ENCODE peak calls at places on chromosomes 13 and 19, in eight cellular contexts. R is stimulated activated CD4-positive, alpha-beta T cell treated with anti-CD3 and anti-CD28 coated beads, Interleukin-2, amount 100 ng/mL, for 48 hours; T is mammary epithelial cell; Z is H54; P is H9; X is smooth muscle cell of the brain vasculature; O is T follicular helper cell; K is neural progenitor cell. S is an unnamed sample.

GRCh38 chr19:21483589-21484170 is 21.7 kb upstream of the ZNF429 start:
- DNase-seq in R (peak), T (no peak), Z (peak), P (peak), X (no peak), O (peak), K (peak), S (peak)

GRCh38 chr13:64052526-64052925 is 2636.9 kb upstream of the PCDH20 start:
- DNase-seq in R (no peak), T (no peak), Z (no peak), P (no peak), X (no peak), O (no peak), K (no peak), S (no peak)

GRCh38 chr13:93953856-93954255 is 525.6 kb downstream of the DCT start:
- DNase-seq in R (no peak), T (no peak), Z (no peak), P (no peak), X (no peak), O (no peak), K (no peak), S (no peak)

GRCh38 chr13:28792992-28793391 is 27.1 kb upstream of the MTUS2 start:
- DNase-seq in R (no peak), T (peak), Z (no peak), P (no peak), X (no peak), O (no peak), K (no peak), S (no peak)

GRCh38 chr19:53809518-53810186 is 14.5 kb downstream of the NLRP12 start:
- DNase-seq in R (no peak), T (no peak), Z (no peak), P (peak), X (no peak), O (no peak), K (peak), S (no peak)

GRCh38 chr19:35608250-35608649 is 4.3 kb upstream of the HAUS5 start:
- DNase-seq in R (no peak), T (no peak), Z (no peak), P (no peak), X (no peak), O (no peak), K (no peak), S (peak)

GRCh38 chr19:10835089-10835753 is 791 bp downstream of the TMED1 start:
- DNase-seq in R (no peak), T (peak), Z (no peak), P (peak), X (peak), O (peak), K (no peak), S (no peak)

GRCh38 chr13:49649963-49650312 is 21.6 kb downstream of the ARL11 start:
- DNase-seq in R (no peak), T (no peak), Z (no peak), P (no peak), X (no peak), O (no peak), K (no peak), S (no peak)

GRCh38 chr19:50739841-50740426 is 16.8 kb downstream of the CLEC11A start:
- DNase-seq in R (no peak), T (no peak), Z (no peak), P (peak), X (no peak), O (no peak), K (peak), S (no peak)

GRCh38 chr19:38076337-38076736 is 147.7 kb downstream of the DPF1 start:
- DNase-seq in R (no peak), T (no peak), Z (no peak), P (no peak), X (no peak), O (no peak), K (no peak), S (no peak)

GRCh38 chr13:28622286-28622685 is 36.6 kb upstream of the POMP start:
- DNase-seq in R (no peak), T (no peak), Z (no peak), P (no peak), X (no peak), O (no peak), K (no peak), S (no peak)

GRCh38 chr19:8438236-8438635 is 6.5 kb upstream of the HNRNPM start:
- DNase-seq in R (no peak), T (no peak), Z (no peak), P (no peak), X (no peak), O (no peak), K (no peak), S (no peak)

GRCh38 chr13:66992683-66993082 is 237.5 kb downstream of the PCDH9 start:
- DNase-seq in R (no peak), T (no peak), Z (no peak), P (no peak), X (no peak), O (no peak), K (no peak), S (no peak)

GRCh38 chr19:4370418-4371041 is 27.2 kb downstream of the MPND start:
- DNase-seq in R (no peak), T (no peak), Z (no peak), P (no peak), X (no peak), O (no peak), K (no peak), S (no peak)

GRCh38 chr19:31664096-31664495 is 314.9 kb upstream of the TSHZ3 start:
- DNase-seq in R (no peak), T (no peak), Z (no peak), P (no peak), X (no peak), O (no peak), K (no peak), S (no peak)

GRCh38 chr19:50662442-50663279 is 13.4 kb downstream of the C19orf81 start:
- DNase-seq in R (no peak), T (no peak), Z (no peak), P (no peak), X (no peak), O (no peak), K (no peak), S (no peak)

GRCh38 chr13:98802999-98803666 is 50.7 kb upstream of the SLC15A1 start:
- DNase-seq in R (no peak), T (no peak), Z (no peak), P (no peak), X (no peak), O (no peak), K (no peak), S (no peak)

GRCh38 chr13:21238267-21238666 is 61.8 kb downstream of the MRPL57 start:
- DNase-seq in R (no peak), T (no peak), Z (no peak), P (no peak), X (no peak), O (no peak), K (no peak), S (no peak)

GRCh38 chr19:28514166-28514565 is 698.8 kb downstream of the UQCRFS1 start:
- DNase-seq in R (no peak), T (no peak), Z (no peak), P (no peak), X (no peak), O (no peak), K (no peak), S (no peak)

GRCh38 chr19:31286491-31286890 is 62.7 kb downstream of the TSHZ3 start:
- DNase-seq in R (no peak), T (no peak), Z (no peak), P (no peak), X (no peak), O (no peak), K (no peak), S (no peak)

GRCh38 chr19:3699071-3699740 is 1.1 kb downstream of the PIP5K1C start:
- DNase-seq in R (peak), T (peak), Z (peak), P (no peak), X (no peak), O (no peak), K (peak), S (no peak)

GRCh38 chr13:70162141-70162540 is 53.9 kb upstream of the KLHL1 start:
- DNase-seq in R (no peak), T (no peak), Z (no peak), P (no peak), X (no peak), O (no peak), K (peak), S (no peak)

GRCh38 chr19:17847538-17848366 is at the start of gene JAK3:
- DNase-seq in R (peak), T (no peak), Z (no peak), P (peak), X (no peak), O (peak), K (peak), S (peak)

GRCh38 chr13:106246237-106246636 is 289.2 kb downstream of the EFNB2 start:
- DNase-seq in R (no peak), T (no peak), Z (no peak), P (no peak), X (no peak), O (no peak), K (peak), S (no peak)

GRCh38 chr19:11166281-11167142 is 10.9 kb upstream of the SPC24 start:
- DNase-seq in R (no peak), T (no peak), Z (no peak), P (no peak), X (no peak), O (no peak), K (no peak), S (no peak)

GRCh38 chr13:61286148-61286745 is 129.4 kb downstream of the PCDH20 start:
- DNase-seq in R (no peak), T (no peak), Z (no peak), P (peak), X (no peak), O (no peak), K (peak), S (no peak)

GRCh38 chr19:33366917-33367316 is 6.6 kb upstream of the CEBPG start:
- DNase-seq in R (no peak), T (no peak), Z (no peak), P (no peak), X (no peak), O (no peak), K (no peak), S (no peak)

GRCh38 chr19:1469200-1469935 is 9.6 kb downstream of the C19orf25 start:
- DNase-seq in R (no peak), T (no peak), Z (no peak), P (no peak), X (no peak), O (no peak), K (peak), S (no peak)

GRCh38 chr13:98523455-98524102 is 53.3 kb downstream of the STK24 start:
- DNase-seq in R (no peak), T (no peak), Z (no peak), P (no peak), X (no peak), O (no peak), K (no peak), S (no peak)